ENCODE peak calls at places on chromosomes 2 and 18, in six cellular contexts. G, T, Z, M, A and K are unnamed samples.

GRCh38 chr18:56172527-56172926 is 465.9 kb downstream of the TXNL1 start:
- ATAC-seq in G (no peak), T (no peak), Z (no peak), M (no peak), A (no peak), K (no peak)

GRCh38 chr18:58117685-58118403 is 73.8 kb downstream of the NEDD4L start:
- ATAC-seq in G (no peak), T (no peak), Z (peak; percentile 29), M (peak; percentile 96), A (peak; percentile 96), K (peak; percentile 56)

GRCh38 chr2:234679151-234679765 is 182.4 kb upstream of the ARL4C start:
- ATAC-seq in G (no peak), T (no peak), Z (no peak), M (no peak), A (no peak), K (peak; percentile 71)

GRCh38 chr2:105883911-105884694 is 139.4 kb downstream of the NCK2 start:
- ATAC-seq in G (no peak), T (no peak), Z (peak; percentile 10), M (no peak), A (no peak), K (no peak)

GRCh38 chr18:61896118-61896517 is 3.3 kb upstream of the RNF152 start:
- ATAC-seq in G (no peak), T (no peak), Z (no peak), M (no peak), A (no peak), K (no peak)

GRCh38 chr2:100285691-100286090 is 36.6 kb downstream of the LONRF2 start:
- ATAC-seq in G (no peak), T (no peak), Z (no peak), M (peak; percentile 92), A (no peak), K (no peak)

GRCh38 chr2:11713815-11714214 is 32.6 kb upstream of the LPIN1 start:
- ATAC-seq in G (no peak), T (no peak), Z (no peak), M (no peak), A (no peak), K (no peak)

GRCh38 chr2:54569745-54570296 is 113.7 kb downstream of the SPTBN1 start:
- ATAC-seq in G (peak; percentile 32), T (no peak), Z (no peak), M (no peak), A (peak; percentile 32), K (no peak)

GRCh38 chr2:38552259-38552658 is 50.5 kb downstream of the HNRNPLL start:
- ATAC-seq in G (no peak), T (no peak), Z (peak; percentile 25), M (no peak), A (no peak), K (no peak)

GRCh38 chr18:36176739-36177138 is 10.6 kb upstream of the MOCOS start:
- ATAC-seq in G (no peak), T (no peak), Z (no peak), M (no peak), A (no peak), K (no peak)

GRCh38 chr2:110904410-110905148 is 172.2 kb downstream of the ACOXL start:
- ATAC-seq in G (no peak), T (no peak), Z (no peak), M (no peak), A (no peak), K (no peak)

GRCh38 chr2:179123272-179123662 is 73.3 kb upstream of the CCDC141 start:
- ATAC-seq in G (no peak), T (no peak), Z (no peak), M (no peak), A (no peak), K (no peak)

GRCh38 chr2:40658917-40659316 is 207.0 kb upstream of the SLC8A1 start:
- ATAC-seq in G (no peak), T (no peak), Z (no peak), M (no peak), A (no peak), K (no peak)

GRCh38 chr18:42064109-42064508 is 109.1 kb downstream of the PIK3C3 start:
- ATAC-seq in G (no peak), T (no peak), Z (no peak), M (no peak), A (no peak), K (no peak)

GRCh38 chr18:42074704-42075103 is 119.7 kb downstream of the PIK3C3 start:
- ATAC-seq in G (no peak), T (no peak), Z (no peak), M (no peak), A (no peak), K (no peak)

GRCh38 chr18:46067431-46068007 is 4.5 kb downstream of the PSTPIP2 start:
- ATAC-seq in G (peak; percentile 39), T (no peak), Z (no peak), M (peak; percentile 58), A (peak; percentile 60), K (no peak)

GRCh38 chr2:224646242-224646846 is 61.2 kb upstream of the CUL3 start:
- ATAC-seq in G (peak; percentile 88), T (no peak), Z (no peak), M (no peak), A (peak; percentile 15), K (no peak)

GRCh38 chr2:102356381-102356712 is 751 bp downstream of the IL18R1 start:
- ATAC-seq in G (peak; percentile 4), T (no peak), Z (peak; percentile 16), M (no peak), A (peak; percentile 2), K (no peak)

GRCh38 chr2:20509766-20510490 is 63.1 kb downstream of the RHOB start:
- ATAC-seq in G (peak; percentile 38), T (no peak), Z (peak; percentile 56), M (peak; percentile 73), A (peak; percentile 96), K (no peak)

GRCh38 chr18:44325903-44326650 is 354.6 kb upstream of the SETBP1 start:
- ATAC-seq in G (peak; percentile 54), T (no peak), Z (peak; percentile 58), M (peak; percentile 63), A (no peak), K (no peak)

GRCh38 chr2:112813043-112813966 is 23.3 kb downstream of the IL1B start:
- ATAC-seq in G (no peak), T (no peak), Z (no peak), M (peak; percentile 56), A (no peak), K (no peak)

GRCh38 chr2:147327636-147328035 is 517.2 kb upstream of the ACVR2A start:
- ATAC-seq in G (peak; percentile 78), T (no peak), Z (no peak), M (no peak), A (no peak), K (no peak)

GRCh38 chr2:232723027-232723426 is 25.9 kb downstream of the GIGYF2 start:
- ATAC-seq in G (no peak), T (no peak), Z (no peak), M (no peak), A (no peak), K (no peak)

GRCh38 chr2:24435391-24436316 is 55.4 kb upstream of the NCOA1 start:
- ATAC-seq in G (no peak), T (peak; percentile 75), Z (peak; percentile 84), M (peak; percentile 69), A (peak; percentile 42), K (peak; percentile 81)

GRCh38 chr2:231922945-231923344 is 3.3 kb downstream of the NPPC start:
- ATAC-seq in G (no peak), T (no peak), Z (no peak), M (no peak), A (no peak), K (no peak)

GRCh38 chr2:228771306-228771705 is 499.8 kb downstream of the PID1 start:
- ATAC-seq in G (no peak), T (no peak), Z (peak; percentile 45), M (peak; percentile 40), A (no peak), K (peak; percentile 81)

GRCh38 chr18:52439457-52439856 is 99.5 kb downstream of the DCC start:
- ATAC-seq in G (no peak), T (no peak), Z (no peak), M (peak; percentile 34), A (no peak), K (no peak)

GRCh38 chr18:71249791-71250190 is 960.9 kb downstream of the SOCS6 start:
- ATAC-seq in G (no peak), T (no peak), Z (no peak), M (no peak), A (no peak), K (no peak)

GRCh38 chr2:171158790-171159325 is 1.8 kb downstream of the TLK1 start:
- ATAC-seq in G (no peak), T (no peak), Z (no peak), M (peak; percentile 1), A (no peak), K (no peak)

GRCh38 chr2:104862061-104862941 is 8.4 kb downstream of the POU3F3 start:
- ATAC-seq in G (no peak), T (no peak), Z (no peak), M (no peak), A (no peak), K (no peak)

GRCh38 chr2:226738191-226738820 is 61.3 kb downstream of the IRS1 start:
- ATAC-seq in G (no peak), T (no peak), Z (no peak), M (no peak), A (no peak), K (no peak)

GRCh38 chr18:9577361-9577760 is 37.0 kb downstream of the PPP4R1 start:
- ATAC-seq in G (no peak), T (no peak), Z (no peak), M (no peak), A (no peak), K (no peak)

GRCh38 chr2:127681288-127681771 is 6.0 kb upstream of the LIMS2 start:
- ATAC-seq in G (peak; percentile 50), T (no peak), Z (peak; percentile 25), M (no peak), A (peak; percentile 14), K (peak; percentile 61)

GRCh38 chr2:172228177-172228785 is 125.6 kb upstream of the DLX2 start:
- ATAC-seq in G (no peak), T (no peak), Z (no peak), M (no peak), A (no peak), K (no peak)

GRCh38 chr18:43029414-43029813 is 86.1 kb downstream of the RIT2 start:
- ATAC-seq in G (no peak), T (no peak), Z (no peak), M (no peak), A (no peak), K (no peak)